ENCODE peak calls at places on chromosomes 6 and 20, in nine cellular contexts. B is substantia nigra, I is AG09309, W is NCI-H524, O is HEK293T, F is tibial nerve, Z is kidney tubule cell, C is brain microvascular endothelial cell, D is stromal cell of bone marrow. R is an unnamed sample.

GRCh38 chr6:40413231-40413755 is 173.9 kb downstream of the LRFN2 start:
- DNase-seq in D (no peak), O (no peak), W (no peak), C (no peak), I (no peak), Z (no peak), B (no peak), F (no peak), R (no peak)

GRCh38 chr6:127514396-127515227 is 4.5 kb downstream of the MTCL3 start:
- DNase-seq in F (no peak), D (peak; percentile 23), W (no peak), B (no peak), C (peak; percentile 69), I (no peak), Z (peak; percentile 66), O (no peak), R (peak; percentile 18)

GRCh38 chr6:41174610-41175009 is 11.7 kb upstream of the TREM2 start:
- DNase-seq in D (no peak), Z (no peak), B (no peak), F (no peak), C (no peak), W (no peak), I (no peak), O (no peak), R (no peak)

GRCh38 chr6:129440691-129441090 is 269.3 kb downstream of the ARHGAP18 start:
- DNase-seq in F (no peak), D (peak; percentile 19), C (peak; percentile 7), I (peak; percentile 1), Z (peak; percentile 18), W (peak; percentile 88), O (peak; percentile 57), B (no peak), R (peak; percentile 67)

GRCh38 chr6:135586844-135587243 is 89.3 kb upstream of the AHI1 start:
- DNase-seq in W (no peak), F (no peak), D (no peak), Z (peak; percentile 29), C (peak; percentile 55), O (no peak), B (no peak), I (no peak), R (peak; percentile 95)

GRCh38 chr6:25525078-25525477 is 126.9 kb upstream of the SCGN start:
- DNase-seq in O (no peak), Z (no peak), C (no peak), D (no peak), F (no peak), W (no peak), B (no peak), I (no peak), R (no peak)

GRCh38 chr6:105781248-105781647 is 304.9 kb upstream of the PRDM1 start:
- DNase-seq in Z (no peak), D (no peak), F (no peak), O (no peak), B (no peak), W (no peak), C (no peak), I (no peak), R (no peak)

GRCh38 chr20:14214046-14214445 is 123.4 kb downstream of the FLRT3 start:
- DNase-seq in C (no peak), W (no peak), O (no peak), I (no peak), B (no peak), Z (peak; percentile 45), D (no peak), F (no peak), R (no peak)

GRCh38 chr6:90086517-90086916 is 192.2 kb downstream of the GJA10 start:
- DNase-seq in F (no peak), D (no peak), W (no peak), C (no peak), O (no peak), I (no peak), B (no peak), Z (peak; percentile 82), R (no peak)

GRCh38 chr6:45589367-45589766 is 211.6 kb upstream of the SUPT3H start:
- DNase-seq in Z (no peak), D (no peak), C (no peak), O (no peak), I (no peak), B (no peak), W (no peak), F (no peak), R (no peak)